ENCODE peak calls at places on chromosomes 12 and 14, in seven cellular contexts. C is AG20443; I is NCI-H1092; Q is stimulated activated CD4-positive, alpha-beta T cell treated with anti-CD3 and anti-CD28 coated beads, Interleukin-1b, Interleukin-23, amount 100 ng/mL, for 1 hour; K is stimulated activated CD8-positive, alpha-beta memory T cell treated with anti-CD3 and anti-CD28 coated beads, Interleukin-4, amount 100 ng/mL, for 24 hours; O is stimulated activated naive CD4-positive, alpha-beta T cell; M is non-pigmented ciliary epithelial cell. Z is an unnamed sample.

GRCh38 chr12:47820631-47821345 is 1.1 kb upstream of the HDAC7 start:
- DNase-seq in K (no peak), I (no peak), M (peak; percentile 96), C (peak; percentile 94), Q (no peak), O (no peak), Z (peak; percentile 98)

GRCh38 chr12:52454411-52455201 is 2.7 kb upstream of the KRT6B start:
- DNase-seq in Q (no peak), O (no peak), C (no peak), M (no peak), I (no peak), K (no peak), Z (no peak)

GRCh38 chr12:120692524-120693033 is 5.6 kb downstream of the MLEC start:
- DNase-seq in Q (no peak), O (no peak), C (no peak), K (no peak), M (no peak), I (no peak), Z (no peak)

GRCh38 chr12:69949324-69949723 is 124.3 kb downstream of the MYRFL start:
- DNase-seq in O (no peak), M (no peak), K (no peak), Q (no peak), I (no peak), C (no peak), Z (no peak)

GRCh38 chr14:50366115-50366514 is 30.6 kb downstream of the CDKL1 start:
- DNase-seq in C (no peak), O (no peak), I (no peak), K (no peak), Q (no peak), M (no peak), Z (peak; percentile 67)

GRCh38 chr12:1362143-1362542 is 232.2 kb downstream of the FBXL14 start:
- DNase-seq in O (no peak), I (no peak), Q (no peak), K (no peak), M (no peak), C (no peak), Z (no peak)

GRCh38 chr14:103099733-103100280 is 5.3 kb downstream of the EXOC3L4 start:
- DNase-seq in C (no peak), K (no peak), I (no peak), M (no peak), O (no peak), Q (no peak), Z (no peak)

GRCh38 chr14:103122578-103123127 is 608 bp upstream of the TNFAIP2 start:
- DNase-seq in M (no peak), O (no peak), Q (no peak), K (no peak), C (no peak), I (no peak), Z (no peak)

GRCh38 chr14:35331605-35332516 is 39.7 kb downstream of the PSMA6 start:
- DNase-seq in M (no peak), K (no peak), C (no peak), Q (no peak), I (no peak), O (no peak), Z (peak; percentile 36)

GRCh38 chr12:31590730-31591307 is at the start of gene DENND5B:
- DNase-seq in M (no peak), Q (no peak), K (peak; percentile 7), C (peak; percentile 90), O (no peak), I (peak; percentile 56), Z (peak; percentile 51)

GRCh38 chr14:79111963-79112362 is 941.8 kb downstream of the NRXN3 start:
- DNase-seq in M (no peak), I (no peak), Q (no peak), O (no peak), C (peak; percentile 10), K (no peak), Z (no peak)

GRCh38 chr12:45409966-45410365 is 194.1 kb downstream of the ANO6 start:
- DNase-seq in C (peak; percentile 86), I (no peak), M (peak; percentile 60), K (no peak), Q (no peak), O (no peak), Z (peak; percentile 12)

GRCh38 chr12:108425238-108425795 is 86.2 kb upstream of the CMKLR1 start:
- DNase-seq in I (no peak), K (no peak), Q (no peak), C (no peak), M (no peak), O (no peak), Z (no peak)

GRCh38 chr12:92621833-92622232 is 81.0 kb upstream of the PLEKHG7 start:
- DNase-seq in Q (no peak), C (no peak), O (no peak), I (no peak), K (no peak), M (no peak), Z (peak; percentile 61)

GRCh38 chr12:76080729-76081415 is 3.6 kb downstream of the NAP1L1 start:
- DNase-seq in Q (no peak), M (no peak), K (no peak), C (no peak), O (no peak), I (no peak), Z (peak; percentile 6)

GRCh38 chr12:67937822-67938221 is 51.4 kb upstream of the IFNG-AS1 start:
- DNase-seq in M (no peak), C (no peak), O (no peak), I (no peak), Q (no peak), K (no peak), Z (no peak)

GRCh38 chr12:94287245-94287628 is 138.9 kb downstream of the PLXNC1 start:
- DNase-seq in C (no peak), Q (no peak), O (no peak), I (no peak), M (no peak), K (no peak), Z (no peak)

Z was measured in foreskin fibroblast.